ENCODE peak calls at places on chromosomes 6 and 20, in five cellular contexts. R is ovary, M is body of pancreas, I is heart left ventricle, D is tibial nerve. A is an unnamed sample. For H3K9me3, the result is how much of the 10 kb centered on the place peaks cover.

GRCh38 chr6:50850223-50850751 is 31.6 kb downstream of the TFAP2B start:
- DNase-seq in R (no peak), M (peak), I (no peak), D (no peak), A (no peak)

GRCh38 chr6:42393339-42393738 is 58.4 kb downstream of the TRERF1 start:
- DNase-seq in R (no peak), M (no peak), I (no peak), D (no peak), A (no peak)

GRCh38 chr6:116059713-116060571 is 749 bp downstream of the FRK start:
- DNase-seq in R (no peak), M (peak), I (peak), D (no peak), A (peak)

GRCh38 chr20:46965477-46965876 is 70.8 kb downstream of the EYA2 start:
- DNase-seq in R (no peak), M (no peak), I (no peak), D (no peak), A (peak)

GRCh38 chr20:50172347-50173013 is 18.1 kb upstream of the CEBPB start:
- DNase-seq in R (peak), M (peak), I (peak), D (peak), A (peak)

GRCh38 chr20:50850721-50851286 is 55.9 kb downstream of the BCAS4 start:
- DNase-seq in R (no peak), M (no peak), I (no peak), D (no peak), A (no peak)

GRCh38 chr6:134626131-134626530 is 308.2 kb upstream of the SGK1 start:
- DNase-seq in R (no peak), M (no peak), I (no peak), D (no peak), A (no peak)

GRCh38 chr20:40741507-40742106 is 52.6 kb upstream of the MAFB start:
- DNase-seq in R (no peak), M (peak), I (no peak), D (peak), A (peak)

GRCh38 chr20:37786043-37786442 is 92.2 kb downstream of the CTNNBL1 start:
- DNase-seq in R (no peak), M (no peak), I (no peak), D (no peak), A (no peak)

GRCh38 chr20:17885076-17885475 is 83.5 kb downstream of the SNX5 start:
- DNase-seq in R (no peak), M (no peak), I (no peak), D (no peak), A (no peak)

GRCh38 chr6:89928604-89929003 is 34.3 kb downstream of the GJA10 start:
- DNase-seq in R (no peak), M (no peak), I (no peak), D (no peak), A (no peak)

GRCh38 chr6:163036251-163036650 is 308.5 kb downstream of the PACRG start:
- DNase-seq in R (no peak), M (no peak), I (no peak), D (no peak), A (no peak)

GRCh38 chr6:163947276-163947675 is 532.8 kb downstream of the QKI start:
- DNase-seq in R (no peak), M (no peak), I (no peak), D (no peak), A (no peak)

GRCh38 chr20:20360464-20360863 is 7.4 kb upstream of the INSM1 start:
- DNase-seq in R (no peak), M (peak), I (no peak), D (peak), A (peak)

GRCh38 chr6:145034664-145035063 is 700.7 kb downstream of the EPM2A start:
- DNase-seq in R (no peak), M (no peak), I (no peak), D (no peak), A (no peak)

GRCh38 chr20:31948008-31948407 is 3.8 kb downstream of the PDRG1 start:
- DNase-seq in R (no peak), M (no peak), I (no peak), D (no peak), A (no peak)

GRCh38 chr6:162157157-162157556 is 570.4 kb downstream of the PRKN start:
- DNase-seq in R (no peak), M (no peak), I (no peak), D (no peak), A (no peak)

GRCh38 chr20:32718749-32719348 is 24.4 kb downstream of the COMMD7 start:
- DNase-seq in R (no peak), M (no peak), I (no peak), D (no peak), A (no peak)

GRCh38 chr20:44731657-44732056 is 14.0 kb upstream of the KCNK15 start:
- DNase-seq in R (no peak), M (no peak), I (no peak), D (no peak), A (no peak)

GRCh38 chr6:133501675-133502275 is 260.6 kb downstream of the EYA4 start:
- DNase-seq in R (no peak), M (no peak), I (no peak), D (no peak), A (no peak)

GRCh38 chr6:139920027-139920851 is 545.8 kb upstream of the CITED2 start:
- DNase-seq in R (no peak), M (no peak), I (no peak), D (no peak), A (no peak)

GRCh38 chr6:129105035-129105434 is 222.1 kb downstream of the LAMA2 start:
- DNase-seq in R (no peak), M (no peak), I (no peak), D (no peak), A (no peak)

GRCh38 chr6:13776602-13777001 is 37.8 kb downstream of the MCUR1 start:
- DNase-seq in R (no peak), M (no peak), I (no peak), D (no peak), A (no peak)

GRCh38 chr6:40011844-40012243 is 77.6 kb upstream of the MOCS1 start:
- DNase-seq in R (no peak), M (no peak), I (no peak), D (no peak), A (no peak)

GRCh38 chr20:22492497-22492896 is 91.9 kb downstream of the FOXA2 start:
- DNase-seq in R (no peak), M (no peak), I (no peak), D (no peak), A (no peak)

GRCh38 chr6:154882107-154882506 is 113.0 kb upstream of the TIAM2 start:
- DNase-seq in R (no peak), M (no peak), I (no peak), D (no peak), A (peak)

GRCh38 chr6:158653577-158654354 is 3.9 kb downstream of the SYTL3 start:
- DNase-seq in R (no peak), M (peak), I (no peak), D (no peak), A (no peak)

GRCh38 chr20:32207211-32207625 is 325 bp downstream of the PLAGL2 start:
- DNase-seq in R (peak), M (no peak), I (no peak), D (no peak), A (no peak)

GRCh38 chr6:53673138-53673801 is 7.7 kb upstream of the KLHL31 start:
- DNase-seq in R (no peak), M (peak), I (no peak), D (no peak), A (no peak)

GRCh38 chr6:48766349-48766748 is 655.4 kb upstream of the PTCHD4 start:
- DNase-seq in R (no peak), M (no peak), I (no peak), D (no peak), A (no peak)

GRCh38 chr20:55533601-55534000 is 471.7 kb downstream of the CBLN4 start:
- DNase-seq in R (no peak), M (no peak), I (no peak), D (no peak), A (no peak)

GRCh38 chr20:33503564-33503963 is 13.7 kb downstream of the CBFA2T2 start:
- DNase-seq in R (no peak), M (no peak), I (no peak), D (no peak), A (no peak)

GRCh38 chr6:169794317-169795055 is 43.1 kb downstream of the ERMARD start:
- DNase-seq in R (no peak), M (no peak), I (no peak), D (no peak), A (no peak)

GRCh38 chr6:35343092-35343834 is 905 bp downstream of the PPARD start:
- DNase-seq in R (peak), M (peak), I (peak), D (peak), A (no peak)

GRCh38 chr6:5205877-5206840 is 54.6 kb downstream of the LYRM4 start:
- DNase-seq in R (peak), M (peak), I (peak), D (peak), A (no peak)

GRCh38 chr20:63552481-63553249 is 1.3 kb upstream of the FNDC11 start:
- DNase-seq in R (no peak), M (no peak), I (no peak), D (no peak), A (no peak)

GRCh38 chr20:63554361-63555278 is 661 bp downstream of the FNDC11 start:
- DNase-seq in R (no peak), M (no peak), I (no peak), D (no peak), A (no peak)

GRCh38 chr20:63551068-63551467 is 2.9 kb upstream of the FNDC11 start:
- DNase-seq in R (no peak), M (no peak), I (no peak), D (no peak), A (no peak)

GRCh38 chr20:63553933-63554290 is at the start of gene FNDC11:
- DNase-seq in R (no peak), M (no peak), I (no peak), D (no peak), A (no peak)

GRCh38 chr20:63553251-63553932 is 567 bp upstream of the FNDC11 start:
- DNase-seq in R (peak), M (peak), I (peak), D (peak), A (peak)
- TF ChIP-seq POLR2A in R (no peak), M (no peak), I (peak), D (no peak), A (peak)

DNA sequence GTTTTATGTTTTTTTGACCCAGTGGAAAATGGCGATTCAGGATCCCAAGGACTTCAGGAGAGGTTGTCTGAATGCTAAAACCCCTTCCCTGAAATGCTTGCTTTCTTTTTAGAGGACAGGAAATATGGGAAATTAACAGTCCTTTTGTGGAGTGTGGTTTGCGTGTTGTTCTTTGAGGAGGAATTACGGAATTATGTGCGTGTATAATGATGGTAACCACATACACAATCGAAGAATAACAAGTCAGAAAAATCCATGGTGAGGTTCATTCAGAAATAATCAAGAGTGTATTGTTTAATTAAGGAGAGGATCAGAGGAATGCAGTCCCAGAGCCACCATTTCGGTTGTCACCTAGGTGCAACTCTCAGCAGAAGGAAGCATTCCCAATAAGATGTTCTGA is 73.2 kb downstream of the PHACTR3 start:
- DNase-seq in R (no peak), M (no peak), I (no peak), D (no peak), A (no peak)
- H3K9me3 ChIP-seq in R (under half), M (under half), I (under half), D (under half), A (under half)

GRCh38 chr6:44439270-44440045 is 52.0 kb downstream of the CDC5L start:
- DNase-seq in R (no peak), M (no peak), I (no peak), D (no peak), A (no peak)

GRCh38 chr6:44442235-44442634 is 54.7 kb downstream of the CDC5L start:
- DNase-seq in R (no peak), M (no peak), I (no peak), D (no peak), A (no peak)

GRCh38 chr6:44444853-44445252 is 57.3 kb downstream of the CDC5L start:
- DNase-seq in R (no peak), M (no peak), I (no peak), D (no peak), A (no peak)

GRCh38 chr6:44441091-44441855 is 53.8 kb downstream of the CDC5L start:
- DNase-seq in R (no peak), M (no peak), I (no peak), D (no peak), A (no peak)

DNA sequence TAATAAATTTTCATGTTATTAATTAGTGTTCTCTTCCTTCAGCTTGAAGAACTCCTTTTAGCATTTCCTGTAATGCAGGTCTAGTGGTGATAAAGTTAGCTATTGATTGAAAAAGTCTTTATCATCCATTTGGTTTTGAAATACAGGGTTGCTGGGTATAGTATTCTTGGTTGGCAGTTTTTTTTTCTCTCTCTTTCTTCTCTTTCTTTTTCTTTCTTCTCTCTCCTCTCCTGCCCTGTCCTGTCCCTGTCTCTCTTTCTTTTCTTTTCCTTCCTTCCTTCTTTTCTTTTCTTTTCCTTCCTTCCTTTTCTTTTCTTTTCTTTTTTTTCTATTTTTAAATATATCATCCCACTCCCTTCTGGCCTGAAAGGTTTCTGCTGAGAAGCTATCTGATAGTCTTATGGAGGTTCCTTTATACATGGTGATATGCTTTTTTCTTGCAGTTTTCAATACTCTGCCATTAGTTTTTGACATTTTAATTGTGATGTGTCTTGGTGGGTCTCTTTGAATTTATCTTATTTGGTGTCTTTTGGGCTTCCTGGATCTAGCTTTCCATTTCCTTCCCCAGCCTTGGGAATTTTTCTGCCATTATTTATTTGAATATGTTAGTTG is 55.4 kb downstream of the CDC5L start:
- DNase-seq in R (no peak), M (no peak), I (no peak), D (no peak), A (no peak)
- H3K27ac ChIP-seq in R (no peak), M (no peak), I (no peak), D (no peak), A (no peak)

DNA sequence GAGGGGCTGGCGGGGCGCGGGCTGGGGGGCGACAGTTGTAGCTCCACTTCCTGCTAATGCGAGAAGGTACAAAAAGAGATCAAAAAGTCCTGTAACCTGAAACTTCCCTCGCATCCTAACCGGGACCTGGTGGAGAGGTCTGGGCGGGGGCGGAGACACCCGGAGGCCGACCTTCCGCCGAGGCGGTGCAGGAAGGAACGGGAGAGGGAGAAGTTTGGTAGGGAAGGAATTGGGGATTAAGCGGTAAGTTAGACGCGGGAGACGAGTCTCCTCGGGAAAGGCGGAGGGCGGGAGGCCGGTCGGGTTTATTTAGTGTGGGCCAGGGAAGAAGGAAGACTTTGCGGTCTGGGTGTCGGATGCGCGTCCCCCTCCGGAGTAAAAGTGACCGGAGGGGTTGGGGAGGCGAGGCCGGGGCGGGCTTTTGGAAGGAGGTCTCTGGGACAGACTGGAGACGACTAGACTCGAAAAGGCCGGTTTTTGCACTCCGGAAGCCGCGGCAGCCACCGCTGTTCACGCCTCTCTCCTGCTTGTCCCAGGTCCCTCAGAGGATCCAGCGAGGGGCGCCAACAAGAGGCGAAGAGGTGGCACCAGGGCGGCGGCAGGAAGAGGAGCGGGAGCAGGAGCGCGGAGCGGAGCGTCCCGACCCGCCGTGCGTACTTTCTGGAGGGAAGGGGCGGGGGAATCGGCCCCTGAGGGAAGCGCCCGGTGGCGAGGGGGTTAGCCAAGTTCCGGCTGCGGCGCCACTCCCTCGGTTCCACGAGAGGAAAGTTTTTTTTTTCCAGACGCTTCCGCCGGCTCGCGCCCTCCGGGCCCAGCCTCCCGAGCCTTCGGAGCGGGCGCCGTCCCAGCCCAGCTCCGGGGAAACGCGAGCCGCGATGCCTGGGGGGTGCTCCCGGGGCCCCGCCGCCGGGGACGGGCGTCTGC is 732 bp downstream of the TPBG start:
- DNase-seq in R (peak), M (peak), I (peak), D (peak), A (peak)
- TF ChIP-seq POLR2A in R (no peak), M (peak), I (no peak), D (no peak), A (peak)

DNA sequence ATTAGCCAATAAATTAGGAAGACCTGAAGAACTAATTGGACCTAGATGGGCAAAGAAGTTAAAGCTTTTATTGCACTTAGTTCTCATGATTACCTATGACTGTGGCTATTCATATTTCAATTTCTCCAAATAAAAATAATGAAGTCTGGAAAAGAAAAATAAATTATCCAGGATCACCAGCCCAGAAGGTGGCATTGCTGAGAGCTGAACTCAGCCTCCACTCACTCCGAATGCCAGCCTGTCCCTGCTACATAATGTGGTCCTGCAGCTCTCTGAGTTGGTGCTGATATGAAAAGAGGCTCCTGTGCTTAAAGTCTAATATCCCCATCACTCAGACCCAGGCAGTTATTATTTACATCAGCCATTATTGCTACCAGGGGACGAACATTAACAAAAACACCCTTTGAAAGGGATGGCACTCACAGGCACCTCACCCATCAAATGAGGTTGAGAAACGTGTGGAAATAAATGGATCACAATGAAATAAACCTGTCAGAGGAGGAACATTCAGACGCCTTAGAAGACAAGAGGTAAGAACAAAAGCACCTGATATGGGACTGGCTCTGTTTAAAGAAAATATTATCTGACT is 649.7 kb upstream of the CHD6 start:
- DNase-seq in R (no peak), M (no peak), I (no peak), D (no peak), A (no peak)
- H3K9me3 ChIP-seq in R (under half), M (under half), I (under half), D (under half), A (under half)

DNA sequence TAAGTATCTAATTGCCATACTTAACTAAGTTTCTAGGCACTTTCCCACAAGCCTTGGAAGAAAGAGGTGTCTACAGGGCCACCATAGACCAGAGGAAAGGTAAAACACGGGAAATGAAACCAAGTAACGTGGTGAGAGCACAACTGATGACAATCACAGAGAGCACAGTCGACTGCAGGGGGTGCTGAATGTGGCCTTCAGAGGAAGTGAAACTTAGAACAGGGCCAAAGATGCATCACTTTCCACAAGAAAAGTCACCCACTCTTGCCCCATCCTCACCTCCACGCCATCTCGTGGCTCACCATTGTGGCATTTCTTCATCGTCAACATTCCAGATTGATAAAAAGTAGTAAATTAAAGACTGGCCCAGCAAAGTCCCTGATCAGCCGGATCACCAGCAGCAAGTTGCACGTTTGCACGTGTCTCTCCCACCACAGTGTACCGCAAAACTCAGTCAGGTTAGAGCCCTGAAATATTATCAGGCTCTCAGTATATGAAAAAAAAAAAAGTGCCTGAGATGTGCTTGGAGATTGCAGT is 31.4 kb downstream of the HIVEP2 start:
- DNase-seq in R (no peak), M (peak), I (no peak), D (peak), A (no peak)
- H3K27ac ChIP-seq in R (no peak), M (no peak), I (no peak), D (no peak), A (no peak)